ENCODE peak calls at places on chromosomes 5 and 9, in seven cellular contexts. One of them, this sample, is unnamed.

GRCh38 chr5:139848508-139849100 is 53.0 kb downstream of the PSD2 start:
- DNase-seq in renal cortical epithelial cell: no peak
- DNase-seq in NCI-H460: no peak
- DNase-seq in Ammon's horn: no peak
- DNase-seq in RWPE1: no peak
- DNase-seq in body of pancreas: peak
- DNase-seq in GM10248: no peak
- DNase-seq in this sample: no peak

GRCh38 chr9:91407580-91408275 is 15.9 kb downstream of the NFIL3 start:
- DNase-seq in GM10248: no peak
- DNase-seq in NCI-H460: no peak
- DNase-seq in body of pancreas: no peak
- DNase-seq in Ammon's horn: no peak
- DNase-seq in renal cortical epithelial cell: no peak
- DNase-seq in RWPE1: no peak
- DNase-seq in this sample: no peak

GRCh38 chr5:159096555-159097460 is 2.9 kb downstream of the EBF1 start:
- DNase-seq in RWPE1: no peak
- DNase-seq in body of pancreas: no peak
- DNase-seq in Ammon's horn: no peak
- DNase-seq in renal cortical epithelial cell: no peak
- DNase-seq in GM10248: no peak
- DNase-seq in NCI-H460: no peak
- DNase-seq in this sample: peak

GRCh38 chr9:131809941-131810344 is 70.1 kb upstream of the RAPGEF1 start:
- DNase-seq in renal cortical epithelial cell: no peak
- DNase-seq in body of pancreas: no peak
- DNase-seq in RWPE1: peak
- DNase-seq in GM10248: no peak
- DNase-seq in Ammon's horn: peak
- DNase-seq in NCI-H460: no peak
- DNase-seq in this sample: no peak

GRCh38 chr9:86604741-86605140 is 250.5 kb upstream of the TUT7 start:
- DNase-seq in GM10248: no peak
- DNase-seq in body of pancreas: no peak
- DNase-seq in NCI-H460: no peak
- DNase-seq in RWPE1: no peak
- DNase-seq in renal cortical epithelial cell: no peak
- DNase-seq in Ammon's horn: no peak
- DNase-seq in this sample: no peak

GRCh38 chr5:148746826-148747535 is 79.4 kb upstream of the ADRB2 start:
- DNase-seq in NCI-H460: no peak
- DNase-seq in Ammon's horn: no peak
- DNase-seq in RWPE1: no peak
- DNase-seq in renal cortical epithelial cell: no peak
- DNase-seq in body of pancreas: no peak
- DNase-seq in GM10248: peak
- DNase-seq in this sample: peak

GRCh38 chr9:125432715-125433385 is 171.2 kb downstream of the GAPVD1 start:
- DNase-seq in renal cortical epithelial cell: no peak
- DNase-seq in RWPE1: no peak
- DNase-seq in Ammon's horn: no peak
- DNase-seq in GM10248: no peak
- DNase-seq in NCI-H460: no peak
- DNase-seq in body of pancreas: no peak
- DNase-seq in this sample: no peak

GRCh38 chr5:56142620-56143431 is 90.3 kb downstream of the ANKRD55 start:
- DNase-seq in body of pancreas: peak
- DNase-seq in Ammon's horn: no peak
- DNase-seq in renal cortical epithelial cell: peak
- DNase-seq in GM10248: peak
- DNase-seq in NCI-H460: no peak
- DNase-seq in RWPE1: peak
- DNase-seq in this sample: no peak

GRCh38 chr9:112546149-112547012 is 59.8 kb downstream of the KIAA1958 start:
- DNase-seq in body of pancreas: no peak
- DNase-seq in renal cortical epithelial cell: peak
- DNase-seq in Ammon's horn: no peak
- DNase-seq in RWPE1: no peak
- DNase-seq in GM10248: no peak
- DNase-seq in NCI-H460: no peak
- DNase-seq in this sample: no peak

GRCh38 chr9:114804504-114804903 is 1.3 kb downstream of the TNFSF15 start:
- DNase-seq in renal cortical epithelial cell: peak
- DNase-seq in RWPE1: peak
- DNase-seq in Ammon's horn: no peak
- DNase-seq in body of pancreas: peak
- DNase-seq in NCI-H460: no peak
- DNase-seq in GM10248: no peak
- DNase-seq in this sample: no peak

GRCh38 chr5:132425009-132425937 is 55.8 kb downstream of the SLC22A5 start:
- DNase-seq in GM10248: peak
- DNase-seq in renal cortical epithelial cell: peak
- DNase-seq in Ammon's horn: no peak
- DNase-seq in RWPE1: peak
- DNase-seq in NCI-H460: no peak
- DNase-seq in body of pancreas: no peak
- DNase-seq in this sample: peak

GRCh38 chr9:87085521-87085920 is 138.2 kb upstream of the GAS1 start:
- DNase-seq in renal cortical epithelial cell: no peak
- DNase-seq in Ammon's horn: no peak
- DNase-seq in body of pancreas: no peak
- DNase-seq in NCI-H460: no peak
- DNase-seq in GM10248: no peak
- DNase-seq in RWPE1: no peak
- DNase-seq in this sample: no peak

GRCh38 chr9:37966443-37967271 is 62.7 kb upstream of the SLC25A51 start:
- DNase-seq in NCI-H460: no peak
- DNase-seq in Ammon's horn: no peak
- DNase-seq in renal cortical epithelial cell: peak
- DNase-seq in body of pancreas: peak
- DNase-seq in GM10248: no peak
- DNase-seq in RWPE1: no peak
- DNase-seq in this sample: no peak

GRCh38 chr5:33049298-33049697 is 338.2 kb downstream of the NPR3 start:
- DNase-seq in renal cortical epithelial cell: no peak
- DNase-seq in Ammon's horn: no peak
- DNase-seq in body of pancreas: no peak
- DNase-seq in NCI-H460: no peak
- DNase-seq in RWPE1: peak
- DNase-seq in GM10248: no peak
- DNase-seq in this sample: no peak

GRCh38 chr5:73957397-73958001 is 331.5 kb downstream of the ARHGEF28 start:
- DNase-seq in renal cortical epithelial cell: no peak
- DNase-seq in Ammon's horn: no peak
- DNase-seq in NCI-H460: no peak
- DNase-seq in GM10248: no peak
- DNase-seq in body of pancreas: no peak
- DNase-seq in RWPE1: peak
- DNase-seq in this sample: no peak

GRCh38 chr5:96370981-96371380 is 62.1 kb downstream of the PCSK1 start:
- DNase-seq in Ammon's horn: no peak
- DNase-seq in NCI-H460: no peak
- DNase-seq in renal cortical epithelial cell: no peak
- DNase-seq in RWPE1: no peak
- DNase-seq in body of pancreas: no peak
- DNase-seq in GM10248: no peak
- DNase-seq in this sample: no peak

GRCh38 chr5:85000671-85001070 is 616.0 kb upstream of the EDIL3 start:
- DNase-seq in Ammon's horn: no peak
- DNase-seq in body of pancreas: no peak
- DNase-seq in GM10248: no peak
- DNase-seq in RWPE1: no peak
- DNase-seq in renal cortical epithelial cell: no peak
- DNase-seq in NCI-H460: no peak
- DNase-seq in this sample: no peak

GRCh38 chr5:122584411-122585110 is 190.3 kb upstream of the SNX2 start:
- DNase-seq in GM10248: no peak
- DNase-seq in NCI-H460: no peak
- DNase-seq in body of pancreas: no peak
- DNase-seq in RWPE1: no peak
- DNase-seq in renal cortical epithelial cell: no peak
- DNase-seq in Ammon's horn: no peak
- DNase-seq in this sample: no peak

GRCh38 chr5:171484460-171484899 is 65.0 kb downstream of the FGF18 start:
- DNase-seq in renal cortical epithelial cell: no peak
- DNase-seq in Ammon's horn: no peak
- DNase-seq in body of pancreas: peak
- DNase-seq in RWPE1: peak
- DNase-seq in NCI-H460: peak
- DNase-seq in GM10248: peak
- DNase-seq in this sample: peak

GRCh38 chr5:177494356-177495195 is 2.8 kb downstream of the PDLIM7 start:
- DNase-seq in body of pancreas: peak
- DNase-seq in RWPE1: peak
- DNase-seq in GM10248: peak
- DNase-seq in Ammon's horn: no peak
- DNase-seq in NCI-H460: no peak
- DNase-seq in renal cortical epithelial cell: peak
- DNase-seq in this sample: peak

This sample was measured in OCI-LY7.